ENCODE peak calls at places on chromosomes 2 and 18, in seven cellular contexts. O, Y, I, N, B, Q and F are unnamed samples.
A peak's percentile ranks its signal among the peaks of the same experiment; 100 is the strongest.

GRCh38 chr18:25250610-25250859 is 101.4 kb downstream of the ZNF521 start:
- DNase-seq in O (no peak), Y (no peak), I (no peak), N (no peak), B (no peak), Q (no peak), F (no peak)

GRCh38 chr2:79935771-79936657 is 368.5 kb downstream of the LRRTM1 start:
- DNase-seq in O (peak; percentile 70), Y (peak; percentile 30), I (no peak), N (peak; percentile 48), B (peak; percentile 9), Q (peak; percentile 20), F (peak; percentile 77)

GRCh38 chr18:75068682-75069435 is 140.1 kb downstream of the PTGR3 start:
- DNase-seq in O (no peak), Y (no peak), I (no peak), N (no peak), B (no peak), Q (no peak), F (peak; percentile 53)

GRCh38 chr2:157246212-157247067 is 11.1 kb upstream of the GALNT5 start:
- DNase-seq in O (peak; percentile 92), Y (peak; percentile 59), I (no peak), N (no peak), B (peak; percentile 21), Q (no peak), F (peak; percentile 10)

GRCh38 chr2:184860744-184861143 is 262.4 kb downstream of the ZNF804A start:
- DNase-seq in O (no peak), Y (no peak), I (no peak), N (no peak), B (no peak), Q (no peak), F (no peak)

GRCh38 chr18:68150976-68151375 is 563.9 kb downstream of the TMX3 start:
- DNase-seq in O (no peak), Y (no peak), I (no peak), N (no peak), B (no peak), Q (no peak), F (no peak)

GRCh38 chr2:96772903-96773675 is 12.4 kb downstream of the CNNM4 start:
- DNase-seq in O (no peak), Y (no peak), I (no peak), N (no peak), B (no peak), Q (no peak), F (no peak)

GRCh38 chr2:223054193-223054781 is 2.3 kb downstream of the KCNE4 start:
- DNase-seq in O (peak; percentile 89), Y (no peak), I (peak; percentile 93), N (peak; percentile 23), B (no peak), Q (peak; percentile 43), F (peak; percentile 77)

GRCh38 chr18:37980556-37980955 is 415.0 kb upstream of the CELF4 start:
- DNase-seq in O (no peak), Y (no peak), I (no peak), N (no peak), B (no peak), Q (no peak), F (no peak)

GRCh38 chr2:48227617-48228344 is 302.2 kb upstream of the STON1 start:
- DNase-seq in O (no peak), Y (no peak), I (no peak), N (no peak), B (no peak), Q (no peak), F (no peak)

DNA sequence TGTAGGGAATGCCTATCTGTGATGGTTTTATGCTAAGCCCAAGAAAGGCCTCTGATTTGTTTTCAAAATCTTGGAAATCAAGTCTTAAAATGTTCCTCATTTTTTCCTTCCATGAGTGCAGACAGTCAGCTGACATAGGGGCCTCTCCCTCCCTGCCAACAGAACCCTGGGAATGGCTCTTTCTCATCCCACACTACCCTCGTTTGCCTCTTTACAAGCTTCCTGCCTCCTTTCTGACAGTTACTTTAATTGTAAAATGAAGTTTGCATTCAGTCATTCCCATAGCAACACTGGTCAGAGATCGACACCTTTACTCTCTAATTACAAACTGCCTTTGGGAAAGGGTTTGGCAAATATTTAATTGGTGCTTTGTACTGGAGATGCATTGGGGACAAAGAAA is 25.3 kb downstream of the KIF5C start:
- DNase-seq in O (no peak), Y (no peak), I (peak; percentile 1), N (no peak), B (no peak), Q (no peak), F (no peak)
- H3K4me3 ChIP-seq in O (no peak overlapping the region), Y (no peak overlapping the region), I (no peak overlapping the region), N (no peak overlapping the region), B (no peak overlapping the region), Q (no peak overlapping the region), F (no peak overlapping the region)

GRCh38 chr2:105142239-105142638 is 99.3 kb upstream of the GPR45 start:
- DNase-seq in O (no peak), Y (no peak), I (peak; percentile 86), N (no peak), B (no peak), Q (no peak), F (no peak)
- TF ChIP-seq CTCF in O (no peak), Y (no peak), I (no peak), N (no peak), B (no peak), Q (no peak), F (no peak)

GRCh38 chr2:9752441-9753275 is 90.6 kb upstream of the TAF1B start:
- DNase-seq in O (peak; percentile 85), Y (peak; percentile 35), I (no peak), N (peak; percentile 43), B (peak; percentile 93), Q (no peak), F (no peak)
- H3K4me3 ChIP-seq in O (peak overlapping the region; percentile 26), Y (peak overlapping the region; percentile 11), I (no peak overlapping the region), N (no peak overlapping the region), B (peak overlapping the region; percentile 35), Q (peak overlapping the region; percentile 27), F (no peak overlapping the region)

GRCh38 chr2:27663463-27664244 is at the start of the genes SLC4A1AP and SUPT7L:
- DNase-seq in O (peak; percentile 89), Y (peak; percentile 57), I (peak; percentile 94), N (peak; percentile 73), B (peak; percentile 84), Q (peak; percentile 67), F (peak; percentile 88)
- TF ChIP-seq CTCF in O (no peak), Y (no peak), I (peak; percentile 9), N (no peak), B (peak; percentile 4), Q (no peak), F (no peak)

GRCh38 chr2:102618452-102619413 is 620 bp upstream of the SLC9A2 start:
- DNase-seq in O (no peak), Y (no peak), I (no peak), N (peak; percentile 72), B (peak; percentile 9), Q (peak; percentile 15), F (peak; percentile 1)
- H3K4me3 ChIP-seq in O (peak overlapping the region; percentile 12), Y (peak overlapping the region; percentile 26), I (peak overlapping the region; percentile 45), N (peak overlapping the region; percentile 80), B (peak overlapping the region; percentile 66), Q (peak overlapping the region; percentile 59), F (peak overlapping the region; percentile 16)

GRCh38 chr18:50170004-50170403 is 24.9 kb downstream of the MYO5B start:
- DNase-seq in O (no peak), Y (no peak), I (no peak), N (no peak), B (no peak), Q (no peak), F (no peak)
- TF ChIP-seq CTCF in O (no peak), Y (no peak), I (no peak), N (no peak), B (no peak), Q (no peak), F (no peak)